ENCODE peak calls at places on chromosomes 3 and 15, in ten cellular contexts. R is activated T-helper 1 cell treated with Interleukin-2 at 50 U/mL for 16 hours; V is HuH-7.5; T is H4; A is substantia nigra; E is left ventricle myocardium inferior; K is WTC11; Y is activated CD4-positive, alpha-beta memory T cell treated with anti-CD3 and anti-CD28 coated beads for 36 hours; X is GM04503; C is activated CD8-positive, alpha-beta memory T cell treated with anti-CD3 and anti-CD28 coated beads for 48 hours. O is an unnamed sample.

GRCh38 chr3:61250784-61251173 is 473 bp downstream of the FHIT start:
- DNase-seq in E (peak; percentile 17), V (no peak), K (peak; percentile 17), Y (peak; percentile 40), C (no peak), T (no peak), X (no peak), R (no peak), A (no peak), O (no peak)

GRCh38 chr3:124619887-124620599 is 110.2 kb upstream of the UMPS start:
- DNase-seq in A (no peak), Y (peak; percentile 19), X (no peak), E (no peak), R (no peak), K (no peak), C (no peak), V (no peak), T (no peak), O (no peak)

GRCh38 chr15:38873151-38873550 is 308.5 kb upstream of the RASGRP1 start:
- DNase-seq in Y (no peak), E (no peak), X (no peak), C (no peak), A (no peak), V (no peak), K (peak; percentile 16), T (no peak), R (no peak), O (no peak)

GRCh38 chr3:46538803-46539442 is 27.2 kb downstream of the LRRC2 start:
- DNase-seq in R (peak; percentile 81), Y (peak; percentile 87), X (peak; percentile 35), A (peak; percentile 39), E (peak; percentile 34), V (no peak), K (no peak), C (peak; percentile 52), T (no peak), O (peak; percentile 41)

GRCh38 chr15:67144609-67145306 is 79.4 kb downstream of the SMAD3 start:
- DNase-seq in T (peak; percentile 95), V (no peak), C (no peak), K (peak; percentile 54), E (no peak), Y (peak; percentile 54), X (peak; percentile 79), R (no peak), A (no peak), O (no peak)

GRCh38 chr3:20041197-20041780 is 1.0 kb downstream of the KAT2B start:
- DNase-seq in R (peak; percentile 49), V (peak; percentile 89), X (no peak), K (peak; percentile 76), Y (peak; percentile 90), A (peak; percentile 94), E (peak; percentile 94), T (peak; percentile 32), C (peak; percentile 59), O (peak; percentile 91)

GRCh38 chr3:129016725-129017530 is 15.8 kb downstream of the EFCC1 start:
- DNase-seq in X (no peak), C (no peak), A (no peak), Y (peak; percentile 49), T (no peak), V (no peak), K (no peak), E (peak; percentile 76), R (no peak), O (peak; percentile 70)

GRCh38 chr3:79491029-79491634 is 276.7 kb downstream of the ROBO1 start:
- DNase-seq in V (no peak), Y (no peak), K (no peak), R (no peak), C (no peak), T (no peak), X (no peak), A (no peak), E (no peak), O (no peak)

GRCh38 chr15:94080416-94080815 is 150.9 kb upstream of the MCTP2 start:
- DNase-seq in V (no peak), E (peak; percentile 58), K (peak; percentile 23), A (no peak), C (no peak), T (peak; percentile 91), Y (peak; percentile 13), X (no peak), R (no peak), O (no peak)

GRCh38 chr15:62393196-62393595 is 228.1 kb upstream of the C2CD4B start:
- DNase-seq in V (no peak), C (no peak), A (no peak), K (no peak), R (no peak), X (no peak), Y (no peak), E (no peak), T (no peak), O (no peak)

GRCh38 chr15:33621156-33621555 is 310.4 kb downstream of the RYR3 start:
- DNase-seq in A (no peak), T (no peak), V (no peak), X (no peak), R (no peak), C (no peak), Y (no peak), K (no peak), E (no peak), O (no peak)

GRCh38 chr15:40058476-40059140 is 19.6 kb upstream of the SRP14 start:
- DNase-seq in T (no peak), C (no peak), X (no peak), K (no peak), E (no peak), R (no peak), Y (peak; percentile 42), A (no peak), V (no peak), O (peak; percentile 81)

GRCh38 chr3:192915306-192915705 is 2.4 kb downstream of the MB21D2 start:
- DNase-seq in V (no peak), K (peak; percentile 30), X (no peak), A (peak; percentile 33), R (no peak), C (no peak), E (no peak), T (peak; percentile 71), Y (no peak), O (peak; percentile 68)

GRCh38 chr3:59424268-59425010 is 374.6 kb upstream of the CFAP20DC start:
- DNase-seq in A (no peak), Y (peak; percentile 28), K (no peak), R (no peak), X (peak; percentile 51), T (peak; percentile 83), C (no peak), V (no peak), E (no peak), O (peak; percentile 38)

GRCh38 chr15:92272106-92272505 is 121.6 kb upstream of the ST8SIA2 start:
- DNase-seq in E (no peak), C (no peak), R (no peak), T (no peak), K (no peak), Y (no peak), A (no peak), X (no peak), V (no peak), O (no peak)